ENCODE peak calls at places on chromosomes 1 and 21, in five cellular contexts. U is ovary, G is IMR-90, N is colonic mucosa, F is GM12865. A is an unnamed sample.

GRCh38 chr1:44808938-44809917 is 905 bp downstream of the BTBD19 start:
- DNase-seq in U (peak), G (peak), N (peak), F (peak), A (no peak)

GRCh38 chr21:45819478-45820170 is 161.9 kb upstream of the COL6A1 start:
- DNase-seq in U (no peak), G (no peak), N (no peak), F (no peak), A (no peak)

GRCh38 chr1:200673952-200674823 is 4.5 kb upstream of the DDX59 start:
- DNase-seq in U (no peak), G (peak), N (no peak), F (no peak), A (peak)

GRCh38 chr1:99559166-99559565 is 86.7 kb upstream of the PALMD start:
- DNase-seq in U (no peak), G (no peak), N (no peak), F (no peak), A (no peak)

GRCh38 chr21:31203371-31204054 is 140.5 kb downstream of the TIAM1 start:
- DNase-seq in U (no peak), G (peak), N (no peak), F (no peak), A (no peak)

GRCh38 chr1:159839135-159839849 is 12.6 kb downstream of the SLAMF8 start:
- DNase-seq in U (no peak), G (no peak), N (no peak), F (peak), A (no peak)

GRCh38 chr1:29255134-29255666 is 18.9 kb downstream of the PTPRU start:
- DNase-seq in U (no peak), G (no peak), N (no peak), F (no peak), A (no peak)

GRCh38 chr1:183288583-183288982 is 102.5 kb downstream of the LAMC2 start:
- DNase-seq in U (no peak), G (no peak), N (no peak), F (no peak), A (no peak)

GRCh38 chr1:47992720-47993119 is 4.5 kb downstream of the TRABD2B start:
- DNase-seq in U (no peak), G (no peak), N (no peak), F (no peak), A (no peak)

GRCh38 chr1:22506130-22506692 is 54.6 kb downstream of the ZBTB40 start:
- DNase-seq in U (no peak), G (no peak), N (no peak), F (no peak), A (no peak)

GRCh38 chr1:198123146-198123545 is 33.7 kb upstream of the NEK7 start:
- DNase-seq in U (no peak), G (peak), N (no peak), F (no peak), A (no peak)

GRCh38 chr1:14600405-14601150 is 2.1 kb downstream of the KAZN start:
- DNase-seq in U (no peak), G (no peak), N (no peak), F (peak), A (no peak)

GRCh38 chr21:44911384-44912157 is 9.1 kb downstream of the ITGB2 start:
- DNase-seq in U (peak), G (no peak), N (peak), F (no peak), A (no peak)

GRCh38 chr1:44030606-44031050 is 634 bp downstream of the SLC6A9 start:
- DNase-seq in U (peak), G (peak), N (no peak), F (peak), A (no peak)

GRCh38 chr1:108079550-108079949 is 114.6 kb upstream of the VAV3 start:
- DNase-seq in U (no peak), G (no peak), N (no peak), F (peak), A (no peak)

GRCh38 chr1:116290085-116290670 is 82.9 kb upstream of the ATP1A1 start:
- DNase-seq in U (no peak), G (no peak), N (no peak), F (no peak), A (no peak)

GRCh38 chr1:67441183-67441582 is 11.0 kb upstream of the SERBP1 start:
- DNase-seq in U (peak), G (peak), N (no peak), F (peak), A (no peak)

GRCh38 chr1:50295553-50295952 is 127.7 kb downstream of the DMRTA2 start:
- DNase-seq in U (no peak), G (no peak), N (no peak), F (no peak), A (no peak)

GRCh38 chr1:119731741-119732430 is 20.2 kb downstream of the PHGDH start:
- DNase-seq in U (no peak), G (no peak), N (no peak), F (no peak), A (no peak)

GRCh38 chr1:147641291-147641690 is 29.0 kb downstream of the ACP6 start:
- DNase-seq in U (no peak), G (no peak), N (no peak), F (no peak), A (no peak)
- H3K4me3 ChIP-seq in U (no peak), G (no peak), N (no peak), F (no peak), A (no peak)

GRCh38 chr1:209430107-209430506 is 153.4 kb upstream of the CAMK1G start:
- DNase-seq in U (no peak), G (no peak), N (no peak), F (no peak), A (no peak)
- H3K4me3 ChIP-seq in U (no peak), G (no peak), N (no peak), F (no peak), A (no peak)

GRCh38 chr1:228404107-228404720 is 2.4 kb downstream of the TRIM11 start:
- DNase-seq in U (no peak), G (no peak), N (no peak), F (no peak), A (no peak)
- H3K4me3 ChIP-seq in U (no peak), G (no peak), N (no peak), F (peak), A (peak)

GRCh38 chr1:109959974-109960744 is 24.4 kb upstream of the AHCYL1 start:
- DNase-seq in U (no peak), G (peak), N (peak), F (no peak), A (peak)
- H3K4me3 ChIP-seq in U (no peak), G (no peak), N (no peak), F (no peak), A (no peak)